ENCODE peak calls at places on chromosomes 4 and X, in nine cellular contexts. I is mesendoderm; Q is natural killer cell treated with Interleukin-12 subunit alpha and Interleukin-12 subunit beta and Interleukin-15 and Interleukin-18, amount 100 ng/mL, for 72 hours; V is amniotic stem cell; H is cardiac septum; B is tibial artery; Z is stimulated activated CD4-positive, alpha-beta T cell treated with anti-CD3 and anti-CD28 coated beads, Interleukin-1b, Interleukin-23, amount 100 ng/mL, for 24 hours; C is hepatocyte; Y is HFFc6. L is an unnamed sample.

GRCh38 chrX:69195197-69195596 is 29.9 kb upstream of the PJA1 start:
- DNase-seq in Q (no peak), Z (no peak), Y (no peak), I (no peak), B (no peak), H (peak; percentile 53), C (peak; percentile 30), V (no peak), L (no peak)

GRCh38 chrX:40646489-40647306 is 663 bp downstream of the CXorf38 start:
- DNase-seq in B (peak; percentile 22), Z (no peak), Q (no peak), I (peak; percentile 25), C (peak; percentile 30), Y (peak; percentile 35), V (no peak), H (peak; percentile 81), L (no peak)

GRCh38 chr4:22167201-22167600 is 218.6 kb upstream of the KCNIP4 start:
- DNase-seq in H (no peak), B (no peak), V (no peak), C (no peak), I (no peak), Z (no peak), Q (no peak), Y (no peak), L (no peak)

GRCh38 chr4:95798003-95798402 is 41.9 kb upstream of the PDHA2 start:
- DNase-seq in B (no peak), I (peak; percentile 28), H (no peak), Z (no peak), C (no peak), V (no peak), Y (no peak), Q (no peak), L (no peak)

GRCh38 chr4:8771258-8771590 is 100.4 kb downstream of the HMX1 start:
- DNase-seq in Q (peak; percentile 34), B (no peak), Y (no peak), C (no peak), Z (no peak), V (no peak), I (peak; percentile 30), H (peak; percentile 71), L (no peak)

GRCh38 chrX:85375333-85375738 is 4.1 kb downstream of the POF1B start:
- DNase-seq in B (no peak), Q (no peak), V (no peak), C (peak; percentile 34), Z (no peak), Y (no peak), I (no peak), H (no peak), L (no peak)

GRCh38 chrX:40090050-40090804 is 7.5 kb downstream of the BCOR start:
- DNase-seq in Z (no peak), H (no peak), I (peak; percentile 74), C (peak; percentile 46), Y (no peak), V (no peak), B (no peak), Q (no peak), L (no peak)

GRCh38 chr4:88623097-88623496 is 30.8 kb downstream of the HERC3 start:
- DNase-seq in Q (no peak), V (peak; percentile 80), Z (no peak), B (no peak), Y (peak; percentile 94), C (peak; percentile 19), I (no peak), H (no peak), L (peak; percentile 93)

GRCh38 chrX:22575161-22575845 is 302.6 kb downstream of the CBLL2 start:
- DNase-seq in V (no peak), Q (no peak), B (no peak), H (no peak), C (no peak), I (no peak), Z (no peak), Y (no peak), L (no peak)

GRCh38 chrX:47583240-47583861 is 1.1 kb downstream of the TIMP1 start:
- DNase-seq in Z (no peak), Q (no peak), Y (no peak), C (no peak), I (no peak), V (no peak), B (no peak), H (peak; percentile 63), L (no peak)

GRCh38 chrX:66489339-66489738 is 149.5 kb downstream of the EDA2R start:
- DNase-seq in I (no peak), C (no peak), Q (no peak), V (no peak), Y (no peak), B (no peak), Z (no peak), H (no peak), L (no peak)

GRCh38 chr4:85414972-85415371 is 60.0 kb upstream of the ARHGAP24 start:
- DNase-seq in Y (no peak), H (no peak), C (no peak), Q (no peak), I (no peak), Z (no peak), B (no peak), V (no peak), L (no peak)

GRCh38 chr4:187065396-187065795 is 341.7 kb upstream of the FAT1 start:
- DNase-seq in H (no peak), I (no peak), Q (no peak), B (no peak), C (no peak), V (no peak), Z (no peak), Y (no peak), L (peak; percentile 17)

GRCh38 chrX:120731386-120731785 is 101.5 kb upstream of the C1GALT1C1 start:
- DNase-seq in C (no peak), B (no peak), I (no peak), Z (no peak), Q (no peak), H (no peak), V (no peak), Y (no peak), L (no peak)

GRCh38 chrX:107272431-107272921 is 66.1 kb downstream of the DNAAF6 start:
- DNase-seq in C (peak; percentile 14), V (no peak), B (no peak), H (no peak), Q (no peak), Z (no peak), I (peak; percentile 65), Y (no peak), L (no peak)

GRCh38 chr4:53306729-53307128 is 59.1 kb downstream of the SCFD2 start:
- DNase-seq in Q (no peak), C (no peak), Y (peak; percentile 84), H (no peak), I (no peak), B (no peak), V (peak; percentile 8), Z (no peak), L (peak; percentile 60)

GRCh38 chr4:55237839-55238238 is 108.2 kb upstream of the SRD5A3 start:
- DNase-seq in Q (no peak), I (no peak), Z (no peak), H (no peak), Y (no peak), C (no peak), V (no peak), B (no peak), L (no peak)

GRCh38 chr4:6464842-6465588 is 7.4 kb downstream of the PPP2R2C start:
- DNase-seq in Q (no peak), H (no peak), B (peak; percentile 9), V (no peak), C (no peak), Y (no peak), I (peak; percentile 59), Z (no peak), L (no peak)

GRCh38 chr4:66777097-66777496 is 768.2 kb downstream of the CENPC start:
- DNase-seq in Z (no peak), Q (no peak), Y (no peak), H (no peak), V (no peak), C (no peak), B (no peak), I (no peak), L (no peak)

GRCh38 chrX:63128509-63128908 is 222.6 kb downstream of the SPIN4 start:
- DNase-seq in Y (peak; percentile 5), Z (no peak), B (no peak), I (peak; percentile 26), V (no peak), Q (no peak), C (no peak), H (no peak), L (no peak)

GRCh38 chr4:184647391-184648101 is 1.7 kb downstream of the CASP3 start:
- DNase-seq in V (no peak), B (no peak), I (peak; percentile 30), Q (no peak), Y (peak; percentile 37), C (no peak), Z (no peak), H (no peak), L (no peak)

GRCh38 chrX:13752646-13753045 is 18.1 kb downstream of the OFD1 start:
- DNase-seq in C (no peak), I (no peak), Y (no peak), Z (no peak), H (no peak), Q (no peak), V (no peak), B (no peak), L (no peak)

GRCh38 chr4:8200302-8200975 is 1.3 kb downstream of the SH3TC1 start:
- DNase-seq in I (no peak), C (peak; percentile 80), Y (no peak), V (no peak), Q (no peak), B (peak; percentile 65), Z (no peak), H (no peak), L (no peak)

GRCh38 chrX:48854898-48855297 is 19.5 kb upstream of the PCSK1N start:
- DNase-seq in C (no peak), Q (no peak), B (no peak), V (no peak), I (peak; percentile 55), Z (no peak), H (no peak), Y (no peak), L (no peak)

GRCh38 chrX:118459494-118459893 is 36.1 kb upstream of the DOCK11 start:
- DNase-seq in B (no peak), I (peak; percentile 52), V (no peak), Q (no peak), Y (peak; percentile 26), H (no peak), C (peak; percentile 24), Z (no peak), L (no peak)

GRCh38 chrX:30530591-30530990 is 47.0 kb downstream of the TASL start:
- DNase-seq in Y (peak; percentile 31), B (no peak), H (no peak), Z (no peak), C (no peak), I (no peak), Q (no peak), V (no peak), L (no peak)

GRCh38 chr4:113112341-113112978 is 63.0 kb downstream of the ANK2 start:
- DNase-seq in C (no peak), B (no peak), V (no peak), Y (no peak), I (no peak), H (no peak), Q (no peak), Z (no peak), L (no peak)

GRCh38 chr4:4840351-4840750 is 19.1 kb upstream of the MSX1 start:
- DNase-seq in C (no peak), Y (no peak), Z (no peak), Q (no peak), B (no peak), V (no peak), I (no peak), H (no peak), L (no peak)

GRCh38 chr4:14022428-14022827 is 394.9 kb upstream of the BOD1L1 start:
- DNase-seq in I (peak; percentile 34), Q (no peak), C (no peak), Z (no peak), Y (peak; percentile 66), V (no peak), H (no peak), B (no peak), L (no peak)

GRCh38 chr4:54942735-54943134 is 182.7 kb downstream of the KDR start:
- DNase-seq in C (no peak), V (no peak), B (no peak), Q (no peak), Y (no peak), I (no peak), Z (no peak), H (no peak), L (no peak)

GRCh38 chr4:89307446-89308160 is at the start of gene GPRIN3:
- DNase-seq in Q (peak; percentile 76), Z (no peak), B (peak; percentile 36), H (peak; percentile 82), I (peak; percentile 82), V (no peak), Y (no peak), C (peak; percentile 68), L (no peak)

L was measured in BJ.